ENCODE peak calls at places on chromosomes 7 and 10, in seven cellular contexts. M, B, P, Q, K, C and F are unnamed samples. For H3K9me3, the result is how much of the 10 kb centered on the place peaks cover.

GRCh38 chr10:77620731-77621130 is 16.9 kb downstream of the KCNMA1 start:
- DNase-seq in P (no peak), Q (no peak), B (no peak), C (no peak), M (no peak), K (no peak), F (no peak)

GRCh38 chr10:50988792-50989191 is 85.5 kb upstream of the PRKG1 start:
- DNase-seq in C (peak), M (peak), Q (peak), P (no peak), B (no peak), K (peak), F (no peak)

GRCh38 chr10:102420443-102420809 is 210 bp upstream of the FBXL15 start:
- DNase-seq in M (no peak), K (peak), Q (no peak), P (no peak), C (no peak), B (peak), F (no peak)

GRCh38 chr10:77702166-77702565 is 64.6 kb upstream of the KCNMA1 start:
- DNase-seq in M (no peak), B (no peak), Q (peak), P (no peak), C (peak), K (no peak), F (no peak)

GRCh38 chr7:2403718-2404648 is 572 bp downstream of the CHST12 start:
- DNase-seq in P (no peak), Q (peak), M (no peak), K (peak), C (peak), B (no peak), F (peak)

GRCh38 chr10:12526311-12526710 is 177.0 kb downstream of the CAMK1D start:
- DNase-seq in B (no peak), M (no peak), Q (no peak), K (no peak), P (no peak), C (no peak), F (no peak)

GRCh38 chr10:103669243-103669929 is 175.9 kb downstream of the NEURL1 start:
- DNase-seq in K (no peak), B (no peak), P (no peak), Q (no peak), C (no peak), M (no peak), F (no peak)

GRCh38 chr7:4080013-4080412 is 602.1 kb upstream of the FOXK1 start:
- DNase-seq in P (no peak), Q (no peak), B (no peak), C (no peak), K (no peak), M (no peak), F (no peak)

GRCh38 chr7:98754041-98754479 is 115.8 kb downstream of the TMEM130 start:
- DNase-seq in M (peak), Q (no peak), B (no peak), K (no peak), P (no peak), C (peak), F (no peak)

GRCh38 chr7:69820479-69821192 is 222.4 kb downstream of the AUTS2 start:
- DNase-seq in B (no peak), C (no peak), Q (no peak), P (no peak), K (no peak), M (no peak), F (no peak)

GRCh38 chr7:1674161-1675035 is 4.3 kb downstream of the ELFN1 start:
- DNase-seq in C (no peak), P (peak), M (no peak), Q (no peak), K (no peak), B (no peak), F (no peak)

GRCh38 chr7:110774066-110774465 is 316.9 kb upstream of the LRRN3 start:
- DNase-seq in K (no peak), C (no peak), M (no peak), Q (no peak), B (peak), P (no peak), F (peak)

GRCh38 chr10:116767235-116767634 is 24.9 kb upstream of the HSPA12A start:
- DNase-seq in K (no peak), M (peak), P (no peak), B (no peak), C (peak), Q (peak), F (no peak)

GRCh38 chr7:94615641-94616040 is 40.3 kb downstream of the SGCE start:
- DNase-seq in Q (no peak), B (no peak), M (no peak), P (no peak), C (no peak), K (no peak), F (no peak)

GRCh38 chr10:124694467-124695195 is 49.5 kb downstream of the FAM53B start:
- DNase-seq in P (no peak), M (no peak), K (no peak), C (no peak), B (no peak), Q (no peak), F (peak)

GRCh38 chr7:29917583-29917982 is 72.0 kb downstream of the SCRN1 start:
- DNase-seq in B (no peak), C (no peak), Q (no peak), K (no peak), M (no peak), P (no peak), F (peak)

GRCh38 chr7:95550546-95550945 is 45.8 kb downstream of the PDK4 start:
- DNase-seq in K (peak), C (no peak), P (no peak), Q (no peak), B (no peak), M (no peak), F (no peak)

GRCh38 chr10:83476211-83476610 is 663.1 kb upstream of the GHITM start:
- DNase-seq in B (no peak), P (no peak), K (no peak), C (no peak), Q (no peak), M (no peak), F (no peak)

GRCh38 chr7:100118388-100119074 is 627 bp downstream of the TAF6 start:
- DNase-seq in B (no peak), C (no peak), P (no peak), M (peak), K (no peak), Q (no peak), F (no peak)

GRCh38 chr7:112267944-112268691 is 61.6 kb downstream of the ZNF277 start:
- DNase-seq in B (no peak), K (no peak), M (no peak), C (no peak), P (no peak), Q (no peak), F (no peak)

GRCh38 chr10:55410415-55410885 is 609.4 kb upstream of the PCDH15 start:
- DNase-seq in B (peak), M (no peak), K (peak), Q (peak), P (no peak), C (peak), F (peak)

GRCh38 chr7:74236284-74236683 is 17.9 kb downstream of the RFC2 start:
- DNase-seq in C (no peak), K (no peak), M (no peak), Q (peak), P (no peak), B (no peak), F (no peak)

GRCh38 chr10:60975716-60976115 is 31.7 kb upstream of the RHOBTB1 start:
- DNase-seq in C (no peak), B (no peak), Q (peak), P (no peak), K (peak), M (no peak), F (no peak)

GRCh38 chr7:155721056-155721455 is 76.6 kb downstream of the RBM33 start:
- DNase-seq in B (no peak), Q (no peak), K (no peak), P (no peak), C (no peak), M (no peak), F (no peak)

GRCh38 chr7:82247814-82248433 is 195.7 kb downstream of the CACNA2D1 start:
- DNase-seq in P (no peak), C (peak), Q (peak), M (peak), B (no peak), K (peak), F (no peak)

GRCh38 chr7:28623863-28624262 is 211.5 kb downstream of the CREB5 start:
- DNase-seq in C (no peak), M (peak), K (peak), B (no peak), P (no peak), Q (no peak), F (no peak)

GRCh38 chr10:10891437-10891836 is 126.2 kb upstream of the CELF2 start:
- DNase-seq in P (no peak), M (no peak), C (peak), K (peak), B (no peak), Q (peak), F (no peak)

GRCh38 chr10:46546591-46547330 is 9.7 kb downstream of the GPRIN2 start:
- DNase-seq in P (peak), C (no peak), M (no peak), B (peak), Q (no peak), K (peak), F (peak)

GRCh38 chr10:76195990-76196389 is 764.6 kb downstream of the LRMDA start:
- DNase-seq in P (no peak), Q (peak), C (peak), M (no peak), K (no peak), B (peak), F (no peak)

GRCh38 chr7:102169651-102170416 is 116.8 kb upstream of the SH2B2 start:
- DNase-seq in M (no peak), K (no peak), Q (peak), P (no peak), B (no peak), C (peak), F (no peak)

GRCh38 chr10:72802291-72803118 is 91.0 kb upstream of the OIT3 start:
- DNase-seq in Q (peak), M (no peak), P (no peak), B (no peak), C (peak), K (no peak), F (no peak)

GRCh38 chr10:117896517-117896916 is 150.2 kb downstream of the RAB11FIP2 start:
- DNase-seq in Q (no peak), K (no peak), B (no peak), P (no peak), M (peak), C (no peak), F (no peak)

GRCh38 chr10:97771055-97771811 is 566 bp downstream of the SFRP5 start:
- DNase-seq in C (peak), K (peak), B (no peak), Q (peak), P (no peak), M (peak), F (peak)

GRCh38 chr10:99235469-99235871 is at the start of gene HPSE2:
- DNase-seq in M (no peak), B (no peak), C (peak), Q (no peak), P (no peak), K (no peak), F (no peak)

GRCh38 chr10:126997801-126998590 is 92.8 kb downstream of the DOCK1 start:
- DNase-seq in K (no peak), B (no peak), C (no peak), Q (no peak), M (no peak), P (no peak), F (peak)

GRCh38 chr7:75040512-75040911 is 33.1 kb downstream of the RCC1L start:
- DNase-seq in C (no peak), B (no peak), P (no peak), Q (no peak), M (no peak), K (no peak), F (no peak)

DNA sequence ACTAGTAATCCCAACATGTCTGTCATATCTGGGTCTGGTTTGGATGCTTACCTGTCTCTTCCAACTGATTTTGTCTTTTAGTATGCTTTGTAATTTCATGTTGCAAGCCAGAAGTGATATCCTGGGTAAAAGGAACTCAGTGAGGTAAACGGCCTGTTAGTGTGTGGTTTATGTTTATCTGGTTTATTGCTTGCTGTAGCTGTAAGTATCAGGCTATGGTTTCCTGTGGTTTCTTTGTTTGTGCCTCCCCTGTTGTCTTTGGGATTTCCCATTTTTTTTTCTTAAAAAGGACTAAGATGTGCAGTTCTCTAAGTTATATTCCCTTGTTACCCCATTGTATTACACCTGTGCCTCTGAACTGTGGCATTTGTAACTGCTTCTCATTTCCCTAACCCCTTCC is 323.5 kb upstream of the POM121L12 start:
- DNase-seq in K (no peak), C (no peak), B (no peak), M (no peak), P (no peak), Q (no peak), F (no peak)
- H3K9me3 ChIP-seq in K (under half), C (under half), B (under half), M (under half), P (under half), Q (under half), F (under half)

DNA sequence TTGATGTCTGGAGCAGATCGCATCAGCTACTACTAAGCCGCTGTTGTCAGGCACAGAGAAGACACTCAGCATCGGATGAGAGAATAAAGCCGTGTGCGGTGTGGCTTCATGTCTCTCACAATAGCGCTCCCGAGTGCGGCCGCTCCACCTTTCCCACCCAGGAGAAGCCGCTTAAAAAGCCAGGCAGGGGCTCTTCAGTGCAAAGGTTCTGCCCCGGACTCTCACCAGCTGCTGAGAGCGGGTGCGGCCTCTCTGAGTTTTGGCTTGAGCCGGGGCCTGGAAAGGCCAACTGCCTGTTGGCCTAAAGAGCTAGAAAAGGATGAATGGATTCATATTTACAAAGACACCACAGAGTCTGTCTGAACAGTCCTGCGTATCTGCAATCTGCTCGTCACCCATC is 600.6 kb downstream of the DNAJB6 start:
- DNase-seq in B (no peak), C (no peak), M (no peak), P (no peak), Q (no peak), K (no peak), F (no peak)
- H3K9me3 ChIP-seq in B (under half), C (under half), M (under half), P (under half), Q (under half), K (under half), F (under half)

GRCh38 chr7:157561523-157561785 is 224.7 kb downstream of the DNAJB6 start:
- DNase-seq in M (no peak), C (no peak), Q (no peak), P (no peak), K (no peak), B (no peak), F (no peak)
- H3K9me3 ChIP-seq in M (under half), C (under half), Q (under half), P (under half), K (under half), B (under half), F (under half)

GRCh38 chr10:37831495-37832333 is 25.7 kb downstream of the ZNF248 start:
- DNase-seq in P (no peak), B (no peak), C (no peak), Q (no peak), M (peak), K (no peak), F (no peak)
- H3K9me3 ChIP-seq in P (half or more), B (under half), C (under half), Q (under half), M (half or more), K (under half), F (under half)

DNA sequence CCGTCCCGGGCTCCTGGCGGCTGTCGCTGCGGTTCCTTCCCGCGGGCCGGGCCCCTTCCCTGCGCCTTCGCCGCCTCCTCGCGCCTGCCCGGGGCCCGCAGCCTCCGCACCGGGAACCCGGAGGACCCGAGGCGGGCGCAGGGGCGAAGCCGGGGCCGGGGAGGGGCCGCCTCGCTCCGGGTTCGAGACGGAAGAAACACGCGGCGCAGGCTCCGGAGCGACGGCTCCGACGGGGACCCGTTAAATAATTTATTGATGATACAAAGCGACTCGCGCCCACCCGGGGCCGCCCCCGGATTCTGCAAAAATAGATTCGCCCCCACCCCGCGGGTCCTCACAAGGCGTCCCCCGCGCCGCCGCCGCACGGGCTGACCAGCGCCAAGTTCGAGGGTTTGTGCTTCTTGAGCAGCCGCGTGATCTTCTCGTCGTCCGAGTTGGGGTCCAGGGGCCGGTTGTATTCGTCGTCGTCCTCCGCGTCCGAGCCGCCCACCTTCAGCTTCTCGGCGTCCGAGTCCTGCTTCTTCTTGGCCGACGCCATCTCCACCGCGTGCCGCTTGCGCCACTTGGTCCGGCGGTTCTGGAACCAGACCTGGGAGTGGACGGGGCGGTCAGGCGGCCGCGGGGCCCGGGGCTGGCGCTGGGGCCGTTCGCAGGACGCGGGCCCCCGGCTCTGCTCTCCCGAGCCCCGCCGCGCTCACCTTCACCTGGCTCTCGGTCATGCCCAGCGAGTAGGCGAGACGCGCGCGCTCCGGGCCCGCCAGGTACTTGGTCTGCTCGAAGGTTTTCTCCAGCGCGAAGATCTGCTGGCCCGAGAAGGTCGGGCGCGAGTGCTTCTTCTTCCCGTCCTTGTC is 1.1 kb downstream of the NKX6-2 start:
- DNase-seq in K (no peak), M (no peak), P (no peak), B (no peak), C (peak), Q (no peak), F (peak)
- H3K9me3 ChIP-seq in K (under half), M (under half), P (under half), B (under half), C (under half), Q (under half), F (under half)

GRCh38 chr7:158973440-158973839 is 117.1 kb downstream of the DYNC2I1 start:
- DNase-seq in P (no peak), K (no peak), Q (no peak), C (peak), B (no peak), M (peak), F (no peak)
- H3K9me3 ChIP-seq in P (under half), K (under half), Q (under half), C (under half), B (under half), M (under half), F (under half)

GRCh38 chr7:40859965-40860543 is 725.2 kb downstream of the SUGCT start:
- DNase-seq in B (no peak), C (no peak), Q (no peak), K (no peak), P (no peak), M (no peak), F (no peak)
- H3K9me3 ChIP-seq in B (under half), C (under half), Q (under half), K (under half), P (under half), M (under half), F (under half)

GRCh38 chr7:157873181-157873580 is 536.4 kb downstream of the DNAJB6 start:
- DNase-seq in M (no peak), K (no peak), P (no peak), C (no peak), Q (no peak), B (no peak), F (no peak)
- H3K9me3 ChIP-seq in M (under half), K (under half), P (under half), C (under half), Q (under half), B (under half), F (under half)

DNA sequence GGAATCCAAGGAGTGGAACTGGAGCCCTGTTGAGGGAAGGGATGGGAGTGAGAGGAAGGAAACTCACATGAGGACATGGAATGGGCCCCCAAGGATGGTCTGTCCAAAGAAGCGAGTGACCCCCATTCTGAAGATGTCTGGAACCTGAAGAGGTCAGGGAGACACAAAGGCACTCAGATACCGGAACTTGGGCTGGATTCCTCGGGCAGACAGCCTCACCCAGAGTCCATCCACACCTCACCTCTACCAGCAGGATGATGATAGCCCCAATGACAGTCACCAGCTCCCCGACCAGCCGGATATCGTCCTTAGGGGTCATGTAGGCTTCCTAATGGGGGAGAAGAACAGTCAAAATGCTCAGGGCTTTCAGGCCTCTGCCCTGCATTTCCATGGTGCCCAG is 10.7 kb downstream of the TRPV6 start:
- DNase-seq in C (no peak), P (no peak), K (no peak), M (no peak), B (no peak), Q (no peak), F (no peak)
- H3K9me3 ChIP-seq in C (under half), P (under half), K (under half), M (under half), B (under half), Q (under half), F (under half)